ENCODE peak calls at places on chromosomes 5 and 9, in nine cellular contexts. One of them, this sample, is unnamed.

GRCh38 chr5:1020461-1020961 is 11.9 kb downstream of the NKD2 start:
- DNase-seq in left cardiac atrium: peak; percentile 24
- DNase-seq in stimulated activated CD4-positive, alpha-beta T cell treated with anti-CD3 and anti-CD28 coated beads, Interleukin-2, amount 100 ng/mL, for 24 hours: no peak
- DNase-seq in activated CD4-positive, CD25-positive, alpha-beta regulatory T cell treated with anti-CD3 and anti-CD28 coated beads, Interleukin-2, amount 50 U/mL, for 72 hours: peak; percentile 27
- DNase-seq in A549: no peak
- DNase-seq in activated T-helper 2 cell treated with anti-CD3 and anti-CD28 coated beads, Interferon-gamma antibody, Interleukin-2, Interleukin-4, amounts not matched to agents 10 μg/mL and 5 μg/mL and 100 μg/mL, durations not matched to agents 14 hours and 24 hours and 36 hours: no peak
- DNase-seq in pons: no peak
- DNase-seq in hypothalamus: no peak
- DNase-seq in mucosa of gallbladder: no peak
- DNase-seq in this sample: no peak

GRCh38 chr9:133472277-133472645 is 6.6 kb downstream of the SLC2A6 start:
- DNase-seq in left cardiac atrium: no peak
- DNase-seq in stimulated activated CD4-positive, alpha-beta T cell treated with anti-CD3 and anti-CD28 coated beads, Interleukin-2, amount 100 ng/mL, for 24 hours: no peak
- DNase-seq in activated CD4-positive, CD25-positive, alpha-beta regulatory T cell treated with anti-CD3 and anti-CD28 coated beads, Interleukin-2, amount 50 U/mL, for 72 hours: no peak
- DNase-seq in A549: no peak
- DNase-seq in activated T-helper 2 cell treated with anti-CD3 and anti-CD28 coated beads, Interferon-gamma antibody, Interleukin-2, Interleukin-4, amounts not matched to agents 10 μg/mL and 5 μg/mL and 100 μg/mL, durations not matched to agents 14 hours and 24 hours and 36 hours: no peak
- DNase-seq in pons: no peak
- DNase-seq in hypothalamus: no peak
- DNase-seq in mucosa of gallbladder: no peak
- DNase-seq in this sample: no peak

GRCh38 chr5:132807163-132807838 is 5.8 kb upstream of the SOWAHA start:
- DNase-seq in left cardiac atrium: no peak
- DNase-seq in stimulated activated CD4-positive, alpha-beta T cell treated with anti-CD3 and anti-CD28 coated beads, Interleukin-2, amount 100 ng/mL, for 24 hours: no peak
- DNase-seq in activated CD4-positive, CD25-positive, alpha-beta regulatory T cell treated with anti-CD3 and anti-CD28 coated beads, Interleukin-2, amount 50 U/mL, for 72 hours: no peak
- DNase-seq in A549: peak; percentile 71
- DNase-seq in activated T-helper 2 cell treated with anti-CD3 and anti-CD28 coated beads, Interferon-gamma antibody, Interleukin-2, Interleukin-4, amounts not matched to agents 10 μg/mL and 5 μg/mL and 100 μg/mL, durations not matched to agents 14 hours and 24 hours and 36 hours: no peak
- DNase-seq in pons: peak; percentile 91
- DNase-seq in hypothalamus: peak; percentile 65
- DNase-seq in mucosa of gallbladder: peak; percentile 87
- DNase-seq in this sample: no peak

GRCh38 chr5:143525176-143525575 is 121.7 kb upstream of the NR3C1 start:
- DNase-seq in left cardiac atrium: no peak
- DNase-seq in stimulated activated CD4-positive, alpha-beta T cell treated with anti-CD3 and anti-CD28 coated beads, Interleukin-2, amount 100 ng/mL, for 24 hours: no peak
- DNase-seq in activated CD4-positive, CD25-positive, alpha-beta regulatory T cell treated with anti-CD3 and anti-CD28 coated beads, Interleukin-2, amount 50 U/mL, for 72 hours: no peak
- DNase-seq in A549: no peak
- DNase-seq in activated T-helper 2 cell treated with anti-CD3 and anti-CD28 coated beads, Interferon-gamma antibody, Interleukin-2, Interleukin-4, amounts not matched to agents 10 μg/mL and 5 μg/mL and 100 μg/mL, durations not matched to agents 14 hours and 24 hours and 36 hours: no peak
- DNase-seq in pons: no peak
- DNase-seq in hypothalamus: no peak
- DNase-seq in mucosa of gallbladder: no peak
- DNase-seq in this sample: no peak

GRCh38 chr9:1058826-1059225 is 8.7 kb downstream of the DMRT2 start:
- DNase-seq in left cardiac atrium: no peak
- DNase-seq in stimulated activated CD4-positive, alpha-beta T cell treated with anti-CD3 and anti-CD28 coated beads, Interleukin-2, amount 100 ng/mL, for 24 hours: no peak
- DNase-seq in activated CD4-positive, CD25-positive, alpha-beta regulatory T cell treated with anti-CD3 and anti-CD28 coated beads, Interleukin-2, amount 50 U/mL, for 72 hours: no peak
- DNase-seq in A549: no peak
- DNase-seq in activated T-helper 2 cell treated with anti-CD3 and anti-CD28 coated beads, Interferon-gamma antibody, Interleukin-2, Interleukin-4, amounts not matched to agents 10 μg/mL and 5 μg/mL and 100 μg/mL, durations not matched to agents 14 hours and 24 hours and 36 hours: no peak
- DNase-seq in pons: no peak
- DNase-seq in hypothalamus: no peak
- DNase-seq in mucosa of gallbladder: no peak
- DNase-seq in this sample: no peak

GRCh38 chr5:67678594-67678993 is 482.0 kb upstream of the CD180 start:
- DNase-seq in left cardiac atrium: no peak
- DNase-seq in stimulated activated CD4-positive, alpha-beta T cell treated with anti-CD3 and anti-CD28 coated beads, Interleukin-2, amount 100 ng/mL, for 24 hours: no peak
- DNase-seq in activated CD4-positive, CD25-positive, alpha-beta regulatory T cell treated with anti-CD3 and anti-CD28 coated beads, Interleukin-2, amount 50 U/mL, for 72 hours: no peak
- DNase-seq in A549: no peak
- DNase-seq in activated T-helper 2 cell treated with anti-CD3 and anti-CD28 coated beads, Interferon-gamma antibody, Interleukin-2, Interleukin-4, amounts not matched to agents 10 μg/mL and 5 μg/mL and 100 μg/mL, durations not matched to agents 14 hours and 24 hours and 36 hours: no peak
- DNase-seq in pons: no peak
- DNase-seq in hypothalamus: no peak
- DNase-seq in mucosa of gallbladder: no peak
- DNase-seq in this sample: no peak

GRCh38 chr9:107883496-107884120 is 394.0 kb upstream of the KLF4 start:
- DNase-seq in left cardiac atrium: no peak
- DNase-seq in stimulated activated CD4-positive, alpha-beta T cell treated with anti-CD3 and anti-CD28 coated beads, Interleukin-2, amount 100 ng/mL, for 24 hours: no peak
- DNase-seq in activated CD4-positive, CD25-positive, alpha-beta regulatory T cell treated with anti-CD3 and anti-CD28 coated beads, Interleukin-2, amount 50 U/mL, for 72 hours: no peak
- DNase-seq in A549: no peak
- DNase-seq in activated T-helper 2 cell treated with anti-CD3 and anti-CD28 coated beads, Interferon-gamma antibody, Interleukin-2, Interleukin-4, amounts not matched to agents 10 μg/mL and 5 μg/mL and 100 μg/mL, durations not matched to agents 14 hours and 24 hours and 36 hours: no peak
- DNase-seq in pons: no peak
- DNase-seq in hypothalamus: no peak
- DNase-seq in mucosa of gallbladder: no peak
- DNase-seq in this sample: no peak

GRCh38 chr9:128127990-128128835 is 684 bp upstream of the PTGES2 start:
- DNase-seq in left cardiac atrium: peak; percentile 84
- DNase-seq in stimulated activated CD4-positive, alpha-beta T cell treated with anti-CD3 and anti-CD28 coated beads, Interleukin-2, amount 100 ng/mL, for 24 hours: peak; percentile 83
- DNase-seq in activated CD4-positive, CD25-positive, alpha-beta regulatory T cell treated with anti-CD3 and anti-CD28 coated beads, Interleukin-2, amount 50 U/mL, for 72 hours: peak; percentile 87
- DNase-seq in A549: peak; percentile 93
- DNase-seq in activated T-helper 2 cell treated with anti-CD3 and anti-CD28 coated beads, Interferon-gamma antibody, Interleukin-2, Interleukin-4, amounts not matched to agents 10 μg/mL and 5 μg/mL and 100 μg/mL, durations not matched to agents 14 hours and 24 hours and 36 hours: peak; percentile 83
- DNase-seq in pons: peak; percentile 91
- DNase-seq in hypothalamus: peak; percentile 91
- DNase-seq in mucosa of gallbladder: peak; percentile 87
- DNase-seq in this sample: peak; percentile 92

GRCh38 chr5:172453206-172453985 is 929 bp downstream of the SH3PXD2B start:
- DNase-seq in left cardiac atrium: no peak
- DNase-seq in stimulated activated CD4-positive, alpha-beta T cell treated with anti-CD3 and anti-CD28 coated beads, Interleukin-2, amount 100 ng/mL, for 24 hours: no peak
- DNase-seq in activated CD4-positive, CD25-positive, alpha-beta regulatory T cell treated with anti-CD3 and anti-CD28 coated beads, Interleukin-2, amount 50 U/mL, for 72 hours: no peak
- DNase-seq in A549: peak; percentile 75
- DNase-seq in activated T-helper 2 cell treated with anti-CD3 and anti-CD28 coated beads, Interferon-gamma antibody, Interleukin-2, Interleukin-4, amounts not matched to agents 10 μg/mL and 5 μg/mL and 100 μg/mL, durations not matched to agents 14 hours and 24 hours and 36 hours: no peak
- DNase-seq in pons: no peak
- DNase-seq in hypothalamus: peak; percentile 42
- DNase-seq in mucosa of gallbladder: no peak
- DNase-seq in this sample: peak; percentile 61

GRCh38 chr9:4894076-4894475 is 91.0 kb upstream of the JAK2 start:
- DNase-seq in left cardiac atrium: no peak
- DNase-seq in stimulated activated CD4-positive, alpha-beta T cell treated with anti-CD3 and anti-CD28 coated beads, Interleukin-2, amount 100 ng/mL, for 24 hours: no peak
- DNase-seq in activated CD4-positive, CD25-positive, alpha-beta regulatory T cell treated with anti-CD3 and anti-CD28 coated beads, Interleukin-2, amount 50 U/mL, for 72 hours: no peak
- DNase-seq in A549: no peak
- DNase-seq in activated T-helper 2 cell treated with anti-CD3 and anti-CD28 coated beads, Interferon-gamma antibody, Interleukin-2, Interleukin-4, amounts not matched to agents 10 μg/mL and 5 μg/mL and 100 μg/mL, durations not matched to agents 14 hours and 24 hours and 36 hours: no peak
- DNase-seq in pons: no peak
- DNase-seq in hypothalamus: no peak
- DNase-seq in mucosa of gallbladder: no peak
- DNase-seq in this sample: no peak

GRCh38 chr9:16545639-16546038 is 324.8 kb downstream of the BNC2 start:
- DNase-seq in left cardiac atrium: no peak
- DNase-seq in stimulated activated CD4-positive, alpha-beta T cell treated with anti-CD3 and anti-CD28 coated beads, Interleukin-2, amount 100 ng/mL, for 24 hours: no peak
- DNase-seq in activated CD4-positive, CD25-positive, alpha-beta regulatory T cell treated with anti-CD3 and anti-CD28 coated beads, Interleukin-2, amount 50 U/mL, for 72 hours: no peak
- DNase-seq in A549: no peak
- DNase-seq in activated T-helper 2 cell treated with anti-CD3 and anti-CD28 coated beads, Interferon-gamma antibody, Interleukin-2, Interleukin-4, amounts not matched to agents 10 μg/mL and 5 μg/mL and 100 μg/mL, durations not matched to agents 14 hours and 24 hours and 36 hours: no peak
- DNase-seq in pons: no peak
- DNase-seq in hypothalamus: no peak
- DNase-seq in mucosa of gallbladder: no peak
- DNase-seq in this sample: no peak

GRCh38 chr5:41929035-41929434 is 4.0 kb downstream of the FBXO4 start:
- DNase-seq in left cardiac atrium: no peak
- DNase-seq in stimulated activated CD4-positive, alpha-beta T cell treated with anti-CD3 and anti-CD28 coated beads, Interleukin-2, amount 100 ng/mL, for 24 hours: no peak
- DNase-seq in activated CD4-positive, CD25-positive, alpha-beta regulatory T cell treated with anti-CD3 and anti-CD28 coated beads, Interleukin-2, amount 50 U/mL, for 72 hours: no peak
- DNase-seq in A549: no peak
- DNase-seq in activated T-helper 2 cell treated with anti-CD3 and anti-CD28 coated beads, Interferon-gamma antibody, Interleukin-2, Interleukin-4, amounts not matched to agents 10 μg/mL and 5 μg/mL and 100 μg/mL, durations not matched to agents 14 hours and 24 hours and 36 hours: no peak
- DNase-seq in pons: no peak
- DNase-seq in hypothalamus: no peak
- DNase-seq in mucosa of gallbladder: no peak
- DNase-seq in this sample: no peak

GRCh38 chr5:126864042-126864688 is 87.2 kb downstream of the LMNB1 start:
- DNase-seq in left cardiac atrium: no peak
- DNase-seq in stimulated activated CD4-positive, alpha-beta T cell treated with anti-CD3 and anti-CD28 coated beads, Interleukin-2, amount 100 ng/mL, for 24 hours: no peak
- DNase-seq in activated CD4-positive, CD25-positive, alpha-beta regulatory T cell treated with anti-CD3 and anti-CD28 coated beads, Interleukin-2, amount 50 U/mL, for 72 hours: no peak
- DNase-seq in A549: no peak
- DNase-seq in activated T-helper 2 cell treated with anti-CD3 and anti-CD28 coated beads, Interferon-gamma antibody, Interleukin-2, Interleukin-4, amounts not matched to agents 10 μg/mL and 5 μg/mL and 100 μg/mL, durations not matched to agents 14 hours and 24 hours and 36 hours: no peak
- DNase-seq in pons: no peak
- DNase-seq in hypothalamus: no peak
- DNase-seq in mucosa of gallbladder: no peak
- DNase-seq in this sample: no peak

GRCh38 chr9:132114102-132114707 is 34.5 kb upstream of the MED27 start:
- DNase-seq in left cardiac atrium: peak; percentile 63
- DNase-seq in stimulated activated CD4-positive, alpha-beta T cell treated with anti-CD3 and anti-CD28 coated beads, Interleukin-2, amount 100 ng/mL, for 24 hours: peak; percentile 57
- DNase-seq in activated CD4-positive, CD25-positive, alpha-beta regulatory T cell treated with anti-CD3 and anti-CD28 coated beads, Interleukin-2, amount 50 U/mL, for 72 hours: peak; percentile 52
- DNase-seq in A549: peak; percentile 53
- DNase-seq in activated T-helper 2 cell treated with anti-CD3 and anti-CD28 coated beads, Interferon-gamma antibody, Interleukin-2, Interleukin-4, amounts not matched to agents 10 μg/mL and 5 μg/mL and 100 μg/mL, durations not matched to agents 14 hours and 24 hours and 36 hours: peak; percentile 43
- DNase-seq in pons: peak; percentile 41
- DNase-seq in hypothalamus: peak; percentile 60
- DNase-seq in mucosa of gallbladder: peak; percentile 65
- DNase-seq in this sample: peak; percentile 70

GRCh38 chr9:92716557-92716956 is 46.6 kb upstream of the IPPK start:
- DNase-seq in left cardiac atrium: peak; percentile 67
- DNase-seq in stimulated activated CD4-positive, alpha-beta T cell treated with anti-CD3 and anti-CD28 coated beads, Interleukin-2, amount 100 ng/mL, for 24 hours: peak; percentile 89
- DNase-seq in activated CD4-positive, CD25-positive, alpha-beta regulatory T cell treated with anti-CD3 and anti-CD28 coated beads, Interleukin-2, amount 50 U/mL, for 72 hours: peak; percentile 89
- DNase-seq in A549: peak; percentile 42
- DNase-seq in activated T-helper 2 cell treated with anti-CD3 and anti-CD28 coated beads, Interferon-gamma antibody, Interleukin-2, Interleukin-4, amounts not matched to agents 10 μg/mL and 5 μg/mL and 100 μg/mL, durations not matched to agents 14 hours and 24 hours and 36 hours: peak; percentile 66
- DNase-seq in pons: no peak
- DNase-seq in hypothalamus: peak; percentile 42
- DNase-seq in mucosa of gallbladder: peak; percentile 51
- DNase-seq in this sample: peak; percentile 78

GRCh38 chr5:157476699-157477408 is 16.8 kb downstream of the NIPAL4 start:
- DNase-seq in left cardiac atrium: no peak
- DNase-seq in stimulated activated CD4-positive, alpha-beta T cell treated with anti-CD3 and anti-CD28 coated beads, Interleukin-2, amount 100 ng/mL, for 24 hours: no peak
- DNase-seq in activated CD4-positive, CD25-positive, alpha-beta regulatory T cell treated with anti-CD3 and anti-CD28 coated beads, Interleukin-2, amount 50 U/mL, for 72 hours: no peak
- DNase-seq in A549: peak; percentile 78
- DNase-seq in activated T-helper 2 cell treated with anti-CD3 and anti-CD28 coated beads, Interferon-gamma antibody, Interleukin-2, Interleukin-4, amounts not matched to agents 10 μg/mL and 5 μg/mL and 100 μg/mL, durations not matched to agents 14 hours and 24 hours and 36 hours: no peak
- DNase-seq in pons: peak; percentile 92
- DNase-seq in hypothalamus: peak; percentile 49
- DNase-seq in mucosa of gallbladder: peak; percentile 50
- DNase-seq in this sample: peak; percentile 78

GRCh38 chr9:36742264-36742663 is 169.6 kb downstream of the MELK start:
- DNase-seq in left cardiac atrium: no peak
- DNase-seq in stimulated activated CD4-positive, alpha-beta T cell treated with anti-CD3 and anti-CD28 coated beads, Interleukin-2, amount 100 ng/mL, for 24 hours: no peak
- DNase-seq in activated CD4-positive, CD25-positive, alpha-beta regulatory T cell treated with anti-CD3 and anti-CD28 coated beads, Interleukin-2, amount 50 U/mL, for 72 hours: no peak
- DNase-seq in A549: no peak
- DNase-seq in activated T-helper 2 cell treated with anti-CD3 and anti-CD28 coated beads, Interferon-gamma antibody, Interleukin-2, Interleukin-4, amounts not matched to agents 10 μg/mL and 5 μg/mL and 100 μg/mL, durations not matched to agents 14 hours and 24 hours and 36 hours: no peak
- DNase-seq in pons: no peak
- DNase-seq in hypothalamus: no peak
- DNase-seq in mucosa of gallbladder: no peak
- DNase-seq in this sample: no peak

GRCh38 chr5:30928966-30929365 is 264.5 kb upstream of the CDH6 start:
- DNase-seq in left cardiac atrium: no peak
- DNase-seq in stimulated activated CD4-positive, alpha-beta T cell treated with anti-CD3 and anti-CD28 coated beads, Interleukin-2, amount 100 ng/mL, for 24 hours: no peak
- DNase-seq in activated CD4-positive, CD25-positive, alpha-beta regulatory T cell treated with anti-CD3 and anti-CD28 coated beads, Interleukin-2, amount 50 U/mL, for 72 hours: no peak
- DNase-seq in A549: no peak
- DNase-seq in activated T-helper 2 cell treated with anti-CD3 and anti-CD28 coated beads, Interferon-gamma antibody, Interleukin-2, Interleukin-4, amounts not matched to agents 10 μg/mL and 5 μg/mL and 100 μg/mL, durations not matched to agents 14 hours and 24 hours and 36 hours: no peak
- DNase-seq in pons: no peak
- DNase-seq in hypothalamus: no peak
- DNase-seq in mucosa of gallbladder: no peak
- DNase-seq in this sample: no peak

GRCh38 chr5:163193886-163194285 is 243.5 kb upstream of the CCNG1 start:
- DNase-seq in left cardiac atrium: no peak
- DNase-seq in stimulated activated CD4-positive, alpha-beta T cell treated with anti-CD3 and anti-CD28 coated beads, Interleukin-2, amount 100 ng/mL, for 24 hours: no peak
- DNase-seq in activated CD4-positive, CD25-positive, alpha-beta regulatory T cell treated with anti-CD3 and anti-CD28 coated beads, Interleukin-2, amount 50 U/mL, for 72 hours: no peak
- DNase-seq in A549: no peak
- DNase-seq in activated T-helper 2 cell treated with anti-CD3 and anti-CD28 coated beads, Interferon-gamma antibody, Interleukin-2, Interleukin-4, amounts not matched to agents 10 μg/mL and 5 μg/mL and 100 μg/mL, durations not matched to agents 14 hours and 24 hours and 36 hours: no peak
- DNase-seq in pons: no peak
- DNase-seq in hypothalamus: no peak
- DNase-seq in mucosa of gallbladder: no peak
- DNase-seq in this sample: no peak

GRCh38 chr5:88842784-88843183 is 40.2 kb downstream of the MEF2C start:
- DNase-seq in left cardiac atrium: no peak
- DNase-seq in stimulated activated CD4-positive, alpha-beta T cell treated with anti-CD3 and anti-CD28 coated beads, Interleukin-2, amount 100 ng/mL, for 24 hours: no peak
- DNase-seq in activated CD4-positive, CD25-positive, alpha-beta regulatory T cell treated with anti-CD3 and anti-CD28 coated beads, Interleukin-2, amount 50 U/mL, for 72 hours: no peak
- DNase-seq in A549: no peak
- DNase-seq in activated T-helper 2 cell treated with anti-CD3 and anti-CD28 coated beads, Interferon-gamma antibody, Interleukin-2, Interleukin-4, amounts not matched to agents 10 μg/mL and 5 μg/mL and 100 μg/mL, durations not matched to agents 14 hours and 24 hours and 36 hours: no peak
- DNase-seq in pons: peak; percentile 48
- DNase-seq in hypothalamus: no peak
- DNase-seq in mucosa of gallbladder: no peak
- DNase-seq in this sample: no peak

GRCh38 chr9:131620764-131621520 is 75.6 kb downstream of the PRRT1B start:
- DNase-seq in left cardiac atrium: no peak
- DNase-seq in stimulated activated CD4-positive, alpha-beta T cell treated with anti-CD3 and anti-CD28 coated beads, Interleukin-2, amount 100 ng/mL, for 24 hours: no peak
- DNase-seq in activated CD4-positive, CD25-positive, alpha-beta regulatory T cell treated with anti-CD3 and anti-CD28 coated beads, Interleukin-2, amount 50 U/mL, for 72 hours: no peak
- DNase-seq in A549: no peak
- DNase-seq in activated T-helper 2 cell treated with anti-CD3 and anti-CD28 coated beads, Interferon-gamma antibody, Interleukin-2, Interleukin-4, amounts not matched to agents 10 μg/mL and 5 μg/mL and 100 μg/mL, durations not matched to agents 14 hours and 24 hours and 36 hours: no peak
- DNase-seq in pons: peak; percentile 78
- DNase-seq in hypothalamus: no peak
- DNase-seq in mucosa of gallbladder: no peak
- DNase-seq in this sample: no peak

GRCh38 chr9:16341176-16341575 is 529.3 kb downstream of the BNC2 start:
- DNase-seq in left cardiac atrium: no peak
- DNase-seq in stimulated activated CD4-positive, alpha-beta T cell treated with anti-CD3 and anti-CD28 coated beads, Interleukin-2, amount 100 ng/mL, for 24 hours: no peak
- DNase-seq in activated CD4-positive, CD25-positive, alpha-beta regulatory T cell treated with anti-CD3 and anti-CD28 coated beads, Interleukin-2, amount 50 U/mL, for 72 hours: no peak
- DNase-seq in A549: no peak
- DNase-seq in activated T-helper 2 cell treated with anti-CD3 and anti-CD28 coated beads, Interferon-gamma antibody, Interleukin-2, Interleukin-4, amounts not matched to agents 10 μg/mL and 5 μg/mL and 100 μg/mL, durations not matched to agents 14 hours and 24 hours and 36 hours: no peak
- DNase-seq in pons: no peak
- DNase-seq in hypothalamus: no peak
- DNase-seq in mucosa of gallbladder: no peak
- DNase-seq in this sample: peak; percentile 23

GRCh38 chr9:749712-750111 is 91.8 kb upstream of the DMRT1 start:
- DNase-seq in left cardiac atrium: no peak
- DNase-seq in stimulated activated CD4-positive, alpha-beta T cell treated with anti-CD3 and anti-CD28 coated beads, Interleukin-2, amount 100 ng/mL, for 24 hours: peak; percentile 28
- DNase-seq in activated CD4-positive, CD25-positive, alpha-beta regulatory T cell treated with anti-CD3 and anti-CD28 coated beads, Interleukin-2, amount 50 U/mL, for 72 hours: no peak
- DNase-seq in A549: no peak
- DNase-seq in activated T-helper 2 cell treated with anti-CD3 and anti-CD28 coated beads, Interferon-gamma antibody, Interleukin-2, Interleukin-4, amounts not matched to agents 10 μg/mL and 5 μg/mL and 100 μg/mL, durations not matched to agents 14 hours and 24 hours and 36 hours: peak; percentile 49
- DNase-seq in pons: no peak
- DNase-seq in hypothalamus: no peak
- DNase-seq in mucosa of gallbladder: no peak
- DNase-seq in this sample: no peak

GRCh38 chr5:14399054-14399657 is 182.4 kb upstream of the OTULINL start:
- DNase-seq in left cardiac atrium: no peak
- DNase-seq in stimulated activated CD4-positive, alpha-beta T cell treated with anti-CD3 and anti-CD28 coated beads, Interleukin-2, amount 100 ng/mL, for 24 hours: no peak
- DNase-seq in activated CD4-positive, CD25-positive, alpha-beta regulatory T cell treated with anti-CD3 and anti-CD28 coated beads, Interleukin-2, amount 50 U/mL, for 72 hours: no peak
- DNase-seq in A549: peak; percentile 48
- DNase-seq in activated T-helper 2 cell treated with anti-CD3 and anti-CD28 coated beads, Interferon-gamma antibody, Interleukin-2, Interleukin-4, amounts not matched to agents 10 μg/mL and 5 μg/mL and 100 μg/mL, durations not matched to agents 14 hours and 24 hours and 36 hours: no peak
- DNase-seq in pons: peak; percentile 79
- DNase-seq in hypothalamus: no peak
- DNase-seq in mucosa of gallbladder: no peak
- DNase-seq in this sample: peak; percentile 29

GRCh38 chr9:61666310-61666709 is 476.5 kb downstream of the SPATA31A7 start:
- DNase-seq in left cardiac atrium: no peak
- DNase-seq in stimulated activated CD4-positive, alpha-beta T cell treated with anti-CD3 and anti-CD28 coated beads, Interleukin-2, amount 100 ng/mL, for 24 hours: no peak
- DNase-seq in activated CD4-positive, CD25-positive, alpha-beta regulatory T cell treated with anti-CD3 and anti-CD28 coated beads, Interleukin-2, amount 50 U/mL, for 72 hours: no peak
- DNase-seq in A549: no peak
- DNase-seq in activated T-helper 2 cell treated with anti-CD3 and anti-CD28 coated beads, Interferon-gamma antibody, Interleukin-2, Interleukin-4, amounts not matched to agents 10 μg/mL and 5 μg/mL and 100 μg/mL, durations not matched to agents 14 hours and 24 hours and 36 hours: no peak
- DNase-seq in pons: no peak
- DNase-seq in hypothalamus: no peak
- DNase-seq in mucosa of gallbladder: no peak
- DNase-seq in this sample: no peak

GRCh38 chr5:134018986-134019316 is 14.2 kb upstream of the VDAC1 start:
- DNase-seq in left cardiac atrium: no peak
- DNase-seq in stimulated activated CD4-positive, alpha-beta T cell treated with anti-CD3 and anti-CD28 coated beads, Interleukin-2, amount 100 ng/mL, for 24 hours: no peak
- DNase-seq in activated CD4-positive, CD25-positive, alpha-beta regulatory T cell treated with anti-CD3 and anti-CD28 coated beads, Interleukin-2, amount 50 U/mL, for 72 hours: no peak
- DNase-seq in A549: no peak
- DNase-seq in activated T-helper 2 cell treated with anti-CD3 and anti-CD28 coated beads, Interferon-gamma antibody, Interleukin-2, Interleukin-4, amounts not matched to agents 10 μg/mL and 5 μg/mL and 100 μg/mL, durations not matched to agents 14 hours and 24 hours and 36 hours: no peak
- DNase-seq in pons: no peak
- DNase-seq in hypothalamus: no peak
- DNase-seq in mucosa of gallbladder: no peak
- DNase-seq in this sample: no peak

GRCh38 chr9:129143461-129143927 is 32.3 kb downstream of the PTPA start:
- DNase-seq in left cardiac atrium: peak; percentile 87
- DNase-seq in stimulated activated CD4-positive, alpha-beta T cell treated with anti-CD3 and anti-CD28 coated beads, Interleukin-2, amount 100 ng/mL, for 24 hours: no peak
- DNase-seq in activated CD4-positive, CD25-positive, alpha-beta regulatory T cell treated with anti-CD3 and anti-CD28 coated beads, Interleukin-2, amount 50 U/mL, for 72 hours: no peak
- DNase-seq in A549: no peak
- DNase-seq in activated T-helper 2 cell treated with anti-CD3 and anti-CD28 coated beads, Interferon-gamma antibody, Interleukin-2, Interleukin-4, amounts not matched to agents 10 μg/mL and 5 μg/mL and 100 μg/mL, durations not matched to agents 14 hours and 24 hours and 36 hours: no peak
- DNase-seq in pons: no peak
- DNase-seq in hypothalamus: no peak
- DNase-seq in mucosa of gallbladder: peak; percentile 72
- DNase-seq in this sample: no peak

This sample was measured in AG08396.